ENCODE peak calls at places on chromosomes 4 and X, in five cellular contexts. A is upper lobe of right lung; U is body of pancreas; Q is CD8-positive, alpha-beta T cell; S is pancreas. V is an unnamed sample.

GRCh38 chr4:71198958-71199357 is 139.9 kb upstream of the SLC4A4 start:
- DNase-seq in A (no peak), U (no peak), Q (no peak), S (no peak), V (no peak)

GRCh38 chr4:41178372-41179085 is 35.8 kb downstream of the APBB2 start:
- DNase-seq in A (no peak), U (no peak), Q (no peak), S (no peak), V (no peak)

GRCh38 chr4:87497141-87497540 is 32.0 kb downstream of the SPARCL1 start:
- DNase-seq in A (no peak), U (no peak), Q (no peak), S (no peak), V (no peak)

GRCh38 chr4:6250235-6250983 is 19.2 kb upstream of the WFS1 start:
- DNase-seq in A (no peak), U (no peak), Q (no peak), S (no peak), V (no peak)

GRCh38 chrX:151970661-151971060 is 3.8 kb downstream of the GABRE start:
- DNase-seq in A (peak; percentile 85), U (peak; percentile 69), Q (no peak), S (peak; percentile 33), V (no peak)

GRCh38 chr4:6282247-6282646 is 12.6 kb downstream of the WFS1 start:
- DNase-seq in A (no peak), U (no peak), Q (no peak), S (no peak), V (no peak)

GRCh38 chr4:185945238-185945637 is 123.7 kb upstream of the TLR3 start:
- DNase-seq in A (no peak), U (no peak), Q (no peak), S (no peak), V (no peak)

GRCh38 chr4:8070751-8071718 is 87.6 kb downstream of the ABLIM2 start:
- DNase-seq in A (no peak), U (no peak), Q (no peak), S (no peak), V (no peak)

GRCh38 chr4:88054909-88055308 is 47.5 kb downstream of the PKD2 start:
- DNase-seq in A (no peak), U (peak; percentile 18), Q (no peak), S (no peak), V (no peak)

GRCh38 chrX:120200851-120201250 is 42.4 kb downstream of the RHOXF2 start:
- DNase-seq in A (no peak), U (no peak), Q (no peak), S (no peak), V (no peak)

GRCh38 chrX:72621163-72621562 is 48.5 kb upstream of the HDAC8 start:
- DNase-seq in A (no peak), U (no peak), Q (no peak), S (no peak), V (no peak)

GRCh38 chrX:155086202-155086840 is 15.0 kb downstream of the BRCC3 start:
- DNase-seq in A (no peak), U (peak; percentile 57), Q (no peak), S (no peak), V (peak; percentile 62)

GRCh38 chr4:25914670-25915358 is 794 bp downstream of the SMIM20 start:
- DNase-seq in A (no peak), U (no peak), Q (no peak), S (no peak), V (no peak)

GRCh38 chrX:20431486-20431885 is 164.8 kb upstream of the RPS6KA3 start:
- DNase-seq in A (no peak), U (no peak), Q (no peak), S (no peak), V (no peak)

GRCh38 chrX:38458071-38458470 is 103.3 kb upstream of the TSPAN7 start:
- DNase-seq in A (no peak), U (no peak), Q (no peak), S (no peak), V (no peak)

GRCh38 chr4:108068422-108068821 is 78.7 kb downstream of the HADH start:
- DNase-seq in A (no peak), U (no peak), Q (no peak), S (no peak), V (no peak)

GRCh38 chr4:105490523-105490922 is 16.7 kb upstream of the PPA2 start:
- DNase-seq in A (no peak), U (no peak), Q (no peak), S (no peak), V (no peak)

GRCh38 chr4:118751634-118752293 is 66.6 kb downstream of the METTL14 start:
- DNase-seq in A (no peak), U (no peak), Q (no peak), S (no peak), V (no peak)

GRCh38 chr4:140130677-140131076 is 23.3 kb downstream of the MAML3 start:
- DNase-seq in A (no peak), U (no peak), Q (no peak), S (no peak), V (no peak)

GRCh38 chr4:4326136-4326535 is 36.1 kb downstream of the ZBTB49 start:
- DNase-seq in A (peak; percentile 21), U (no peak), Q (peak; percentile 7), S (no peak), V (no peak)

GRCh38 chr4:7629855-7630254 is 195.1 kb upstream of the PSAPL1 start:
- DNase-seq in A (no peak), U (no peak), Q (no peak), S (no peak), V (no peak)

GRCh38 chr4:168796362-168797106 is 213.5 kb downstream of the CBR4 start:
- DNase-seq in A (no peak), U (no peak), Q (no peak), S (no peak), V (peak; percentile 66)

GRCh38 chrX:101108293-101108692 is 10.3 kb downstream of the CENPI start:
- DNase-seq in A (no peak), U (no peak), Q (no peak), S (no peak), V (no peak)

GRCh38 chr4:7523526-7523925 is 88.8 kb upstream of the PSAPL1 start:
- DNase-seq in A (no peak), U (no peak), Q (no peak), S (no peak), V (no peak)

GRCh38 chrX:123807825-123808416 is 51.9 kb upstream of the XIAP start:
- DNase-seq in A (no peak), U (no peak), Q (no peak), S (no peak), V (peak; percentile 38)

GRCh38 chr4:54687887-54688841 is 30.4 kb downstream of the KIT start:
- DNase-seq in A (no peak), U (no peak), Q (no peak), S (no peak), V (peak; percentile 27)

GRCh38 chrX:77446840-77447239 is 349 bp upstream of the FGF16 start:
- DNase-seq in A (no peak), U (peak; percentile 16), Q (no peak), S (no peak), V (no peak)

GRCh38 chr4:96194993-96195392 is 355.1 kb downstream of the PDHA2 start:
- DNase-seq in A (no peak), U (no peak), Q (no peak), S (no peak), V (no peak)

GRCh38 chr4:114879916-114880315 is 233.5 kb downstream of the NDST4 start:
- DNase-seq in A (no peak), U (no peak), Q (no peak), S (no peak), V (no peak)

GRCh38 chrX:3154386-3154991 is 113.2 kb downstream of the ARSF start:
- DNase-seq in A (no peak), U (no peak), Q (no peak), S (no peak), V (no peak)

GRCh38 chr4:95231713-95232112 is 317.1 kb downstream of the UNC5C start:
- DNase-seq in A (no peak), U (no peak), Q (no peak), S (no peak), V (no peak)

GRCh38 chr4:146063143-146063542 is 112.4 kb upstream of the LSM6 start:
- DNase-seq in A (no peak), U (no peak), Q (no peak), S (no peak), V (no peak)

GRCh38 chr4:159328766-159329165 is 225.9 kb downstream of the RAPGEF2 start:
- DNase-seq in A (no peak), U (no peak), Q (no peak), S (no peak), V (no peak)

GRCh38 chrX:77603635-77604336 is 156.6 kb downstream of the FGF16 start:
- DNase-seq in A (no peak), U (no peak), Q (no peak), S (no peak), V (no peak)

GRCh38 chr4:110106946-110107325 is 91.5 kb downstream of the ELOVL6 start:
- DNase-seq in A (no peak), U (no peak), Q (no peak), S (no peak), V (no peak)
- H3K4me3 ChIP-seq in A (no peak overlapping the region), U (no peak overlapping the region), Q (no peak overlapping the region), S (no peak overlapping the region), V (no peak overlapping the region)

GRCh38 chr4:37893164-37893563 is 2.3 kb downstream of the TBC1D1 start:
- DNase-seq in A (no peak), U (no peak), Q (no peak), S (no peak), V (no peak)
- H3K27ac ChIP-seq in A (no peak overlapping the region), U (no peak overlapping the region), Q (no peak overlapping the region), S (no peak overlapping the region), V (no peak overlapping the region)

GRCh38 chr4:138555107-138555506 is 313.0 kb upstream of the SLC7A11 start:
- DNase-seq in A (no peak), U (no peak), Q (no peak), S (no peak), V (no peak)
- TF ChIP-seq CTCF in A (no peak), U (no peak), Q (no peak), S (no peak), V (no peak)

DNA sequence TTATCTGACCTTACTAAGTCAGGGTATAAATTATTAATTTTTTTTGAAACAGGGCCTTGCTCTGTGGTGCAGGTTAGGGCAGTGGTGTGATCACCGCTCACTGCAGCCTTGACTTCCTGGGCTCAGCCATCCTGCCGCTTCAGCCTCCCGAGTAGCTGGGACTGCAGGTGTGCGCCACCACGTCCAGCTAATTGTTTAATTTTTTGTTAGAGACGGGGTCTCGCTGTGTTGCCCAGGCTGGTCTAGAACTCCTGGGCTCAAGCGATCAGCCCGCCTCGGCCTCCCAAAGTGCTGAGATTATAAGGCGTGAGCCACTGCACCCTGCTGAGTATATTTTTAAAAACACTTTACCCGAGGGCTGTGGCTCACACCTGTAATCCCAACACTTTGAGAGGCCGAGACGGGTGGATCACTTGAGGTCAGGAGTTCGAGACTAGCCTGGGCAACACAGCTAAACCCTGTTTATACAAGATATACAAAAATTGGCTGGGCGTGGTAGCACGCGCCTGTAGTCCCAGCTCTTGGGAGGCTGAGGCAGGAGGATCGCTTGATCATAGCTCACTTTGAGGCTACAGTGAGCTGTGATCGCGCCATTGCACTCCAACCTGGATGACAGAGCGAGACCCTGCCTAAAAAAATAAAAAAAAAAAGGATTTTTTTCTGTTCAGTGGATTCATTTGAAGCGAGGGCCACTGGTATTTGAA is 721 bp upstream of the TBC1D25 start:
- DNase-seq in A (no peak), U (no peak), Q (no peak), S (no peak), V (no peak)
- H3K4me3 ChIP-seq in A (peak overlapping the region; percentile 66), U (no peak overlapping the region), Q (no peak overlapping the region), S (no peak overlapping the region), V (no peak overlapping the region)